ENCODE peak calls at places on chromosomes 7 and 10, in six cellular contexts. One of them, this sample, is unnamed.

GRCh38 chr10:71694567-71694968 is 25.0 kb downstream of the C10orf105 start:
- DNase-seq in K562: no peak
- DNase-seq in endothelial cell of umbilical vein: peak; percentile 11
- DNase-seq in breast epithelium: no peak
- DNase-seq in GM12878: peak; percentile 78
- DNase-seq in GM23338: no peak
- DNase-seq in this sample: peak; percentile 46

GRCh38 chr7:20329389-20330175 is 1.1 kb upstream of the ITGB8 start:
- DNase-seq in K562: peak; percentile 37
- DNase-seq in endothelial cell of umbilical vein: peak; percentile 84
- DNase-seq in breast epithelium: peak; percentile 70
- DNase-seq in GM12878: peak; percentile 76
- DNase-seq in GM23338: peak; percentile 90
- DNase-seq in this sample: peak; percentile 59

GRCh38 chr10:101780187-101780817 is 2.9 kb downstream of the NPM3 start:
- DNase-seq in K562: no peak
- DNase-seq in endothelial cell of umbilical vein: no peak
- DNase-seq in breast epithelium: no peak
- DNase-seq in GM12878: no peak
- DNase-seq in GM23338: peak; percentile 54
- DNase-seq in this sample: no peak

GRCh38 chr10:69864321-69864720 is 62.6 kb downstream of the COL13A1 start:
- DNase-seq in K562: no peak
- DNase-seq in endothelial cell of umbilical vein: peak; percentile 84
- DNase-seq in breast epithelium: no peak
- DNase-seq in GM12878: no peak
- DNase-seq in GM23338: no peak
- DNase-seq in this sample: no peak

GRCh38 chr7:57381581-57381980 is 68.4 kb upstream of the ZNF716 start:
- DNase-seq in K562: no peak
- DNase-seq in endothelial cell of umbilical vein: no peak
- DNase-seq in breast epithelium: no peak
- DNase-seq in GM12878: no peak
- DNase-seq in GM23338: no peak
- DNase-seq in this sample: no peak

GRCh38 chr10:67107670-67108069 is 181.8 kb downstream of the LRRTM3 start:
- DNase-seq in K562: no peak
- DNase-seq in endothelial cell of umbilical vein: no peak
- DNase-seq in breast epithelium: no peak
- DNase-seq in GM12878: no peak
- DNase-seq in GM23338: no peak
- DNase-seq in this sample: no peak

GRCh38 chr10:71090801-71091200 is 121.6 kb upstream of the UNC5B start:
- DNase-seq in K562: peak; percentile 6
- DNase-seq in endothelial cell of umbilical vein: no peak
- DNase-seq in breast epithelium: peak; percentile 2
- DNase-seq in GM12878: no peak
- DNase-seq in GM23338: no peak
- DNase-seq in this sample: peak; percentile 22

GRCh38 chr7:23232966-23233365 is 13.6 kb upstream of the GPNMB start:
- DNase-seq in K562: no peak
- DNase-seq in endothelial cell of umbilical vein: no peak
- DNase-seq in breast epithelium: no peak
- DNase-seq in GM12878: no peak
- DNase-seq in GM23338: peak; percentile 26
- DNase-seq in this sample: no peak

GRCh38 chr10:13690281-13690825 is 103.6 kb downstream of the PRPF18 start:
- DNase-seq in K562: no peak
- DNase-seq in endothelial cell of umbilical vein: no peak
- DNase-seq in breast epithelium: peak; percentile 32
- DNase-seq in GM12878: no peak
- DNase-seq in GM23338: peak; percentile 64
- DNase-seq in this sample: no peak

GRCh38 chr10:102241037-102241443 is 272 bp downstream of the PITX3 start:
- DNase-seq in K562: no peak
- DNase-seq in endothelial cell of umbilical vein: no peak
- DNase-seq in breast epithelium: no peak
- DNase-seq in GM12878: no peak
- DNase-seq in GM23338: no peak
- DNase-seq in this sample: no peak

GRCh38 chr7:105643384-105643783 is 62.1 kb upstream of the EFCAB10 start:
- DNase-seq in K562: peak; percentile 89
- DNase-seq in endothelial cell of umbilical vein: no peak
- DNase-seq in breast epithelium: no peak
- DNase-seq in GM12878: no peak
- DNase-seq in GM23338: peak; percentile 90
- DNase-seq in this sample: no peak

GRCh38 chr10:49153971-49154370 is 20.1 kb upstream of the FAM170B start:
- DNase-seq in K562: no peak
- DNase-seq in endothelial cell of umbilical vein: no peak
- DNase-seq in breast epithelium: no peak
- DNase-seq in GM12878: no peak
- DNase-seq in GM23338: no peak
- DNase-seq in this sample: no peak

GRCh38 chr10:49141541-49142332 is 7.9 kb upstream of the FAM170B start:
- DNase-seq in K562: no peak
- DNase-seq in endothelial cell of umbilical vein: no peak
- DNase-seq in breast epithelium: no peak
- DNase-seq in GM12878: no peak
- DNase-seq in GM23338: no peak
- DNase-seq in this sample: no peak

GRCh38 chr7:75924884-75925283 is 9.9 kb downstream of the POR start:
- DNase-seq in K562: no peak
- DNase-seq in endothelial cell of umbilical vein: no peak
- DNase-seq in breast epithelium: no peak
- DNase-seq in GM12878: no peak
- DNase-seq in GM23338: no peak
- DNase-seq in this sample: no peak

GRCh38 chr10:129339841-129340240 is 127.2 kb upstream of the MGMT start:
- DNase-seq in K562: no peak
- DNase-seq in endothelial cell of umbilical vein: no peak
- DNase-seq in breast epithelium: no peak
- DNase-seq in GM12878: no peak
- DNase-seq in GM23338: no peak
- DNase-seq in this sample: no peak

GRCh38 chr7:78472519-78472918 is 673.9 kb downstream of the PHTF2 start:
- DNase-seq in K562: no peak
- DNase-seq in endothelial cell of umbilical vein: no peak
- DNase-seq in breast epithelium: no peak
- DNase-seq in GM12878: no peak
- DNase-seq in GM23338: no peak
- DNase-seq in this sample: no peak

GRCh38 chr10:119326167-119326566 is 118.8 kb downstream of the GRK5 start:
- DNase-seq in K562: no peak
- DNase-seq in endothelial cell of umbilical vein: no peak
- DNase-seq in breast epithelium: no peak
- DNase-seq in GM12878: no peak
- DNase-seq in GM23338: no peak
- DNase-seq in this sample: no peak

GRCh38 chr10:63702107-63702506 is 180.9 kb downstream of the REEP3 start:
- DNase-seq in K562: no peak
- DNase-seq in endothelial cell of umbilical vein: no peak
- DNase-seq in breast epithelium: no peak
- DNase-seq in GM12878: no peak
- DNase-seq in GM23338: no peak
- DNase-seq in this sample: no peak

GRCh38 chr7:142760071-142760642 is 10.6 kb upstream of the PRSS2 start:
- DNase-seq in K562: no peak
- DNase-seq in endothelial cell of umbilical vein: no peak
- DNase-seq in breast epithelium: no peak
- DNase-seq in GM12878: no peak
- DNase-seq in GM23338: no peak
- DNase-seq in this sample: no peak

GRCh38 chr10:3781458-3782098 is 3.4 kb downstream of the KLF6 start:
- DNase-seq in K562: no peak
- DNase-seq in endothelial cell of umbilical vein: peak; percentile 49
- DNase-seq in breast epithelium: peak; percentile 54
- DNase-seq in GM12878: no peak
- DNase-seq in GM23338: no peak
- DNase-seq in this sample: peak; percentile 59

GRCh38 chr10:99548041-99548530 is 15.3 kb downstream of the NKX2-3 start:
- DNase-seq in K562: no peak
- DNase-seq in endothelial cell of umbilical vein: peak; percentile 47
- DNase-seq in breast epithelium: no peak
- DNase-seq in GM12878: no peak
- DNase-seq in GM23338: peak; percentile 71
- DNase-seq in this sample: no peak

GRCh38 chr7:38068461-38068860 is 109.6 kb upstream of the STARD3NL start:
- DNase-seq in K562: no peak
- DNase-seq in endothelial cell of umbilical vein: no peak
- DNase-seq in breast epithelium: no peak
- DNase-seq in GM12878: no peak
- DNase-seq in GM23338: no peak
- DNase-seq in this sample: no peak

GRCh38 chr7:47038621-47039020 is 543.3 kb downstream of the TNS3 start:
- DNase-seq in K562: no peak
- DNase-seq in endothelial cell of umbilical vein: peak; percentile 46
- DNase-seq in breast epithelium: no peak
- DNase-seq in GM12878: no peak
- DNase-seq in GM23338: peak; percentile 19
- DNase-seq in this sample: no peak

GRCh38 chr10:3948843-3949242 is 163.8 kb upstream of the KLF6 start:
- DNase-seq in K562: no peak
- DNase-seq in endothelial cell of umbilical vein: peak; percentile 83
- DNase-seq in breast epithelium: no peak
- DNase-seq in GM12878: no peak
- DNase-seq in GM23338: no peak
- DNase-seq in this sample: peak; percentile 54

DNA sequence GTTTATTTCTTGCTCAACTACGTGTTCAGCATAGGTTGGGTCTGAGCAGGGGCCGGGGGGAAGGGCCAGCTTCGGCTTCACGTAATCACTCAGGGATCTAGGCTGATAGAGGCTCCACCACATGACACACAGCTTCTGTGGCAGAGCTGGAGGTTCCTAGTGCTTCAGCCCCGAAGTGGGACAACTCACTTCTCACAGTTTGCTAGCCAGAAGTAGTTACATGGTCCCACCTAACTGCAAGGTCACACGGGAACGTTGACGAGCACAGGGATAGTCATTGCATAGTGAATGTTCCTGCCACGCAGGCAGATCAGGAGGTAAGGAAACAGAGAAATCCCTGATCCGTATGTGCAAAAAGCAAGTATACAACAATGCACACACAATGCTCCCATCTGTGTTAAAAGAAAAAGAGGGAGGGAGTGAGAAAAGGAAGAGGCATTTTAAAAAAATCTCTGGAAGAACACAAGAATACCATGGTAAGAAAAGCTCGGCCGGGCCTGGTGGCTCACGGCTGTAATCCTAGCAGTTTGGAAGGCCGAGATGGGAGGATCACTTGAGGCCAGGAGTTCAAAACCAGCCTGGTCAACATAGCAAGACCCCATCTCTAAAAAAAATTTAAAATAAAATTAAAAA is 16.9 kb downstream of the SMURF1 start:
- DNase-seq in K562: peak; percentile 41
- DNase-seq in endothelial cell of umbilical vein: no peak
- DNase-seq in breast epithelium: no peak
- DNase-seq in GM12878: no peak
- DNase-seq in GM23338: peak; percentile 34
- DNase-seq in this sample: peak; percentile 37
- TF ChIP-seq POLR2AphosphoS5 in K562: no peak
- TF ChIP-seq POLR2AphosphoS5 in endothelial cell of umbilical vein: no peak
- TF ChIP-seq POLR2AphosphoS5 in breast epithelium: no peak
- TF ChIP-seq POLR2AphosphoS5 in GM12878: no peak
- TF ChIP-seq POLR2AphosphoS5 in GM23338: no peak
- TF ChIP-seq POLR2AphosphoS5 in this sample: no peak

GRCh38 chr10:14837003-14837755 is 658 bp downstream of the CDNF start:
- DNase-seq in K562: no peak
- DNase-seq in endothelial cell of umbilical vein: no peak
- DNase-seq in breast epithelium: no peak
- DNase-seq in GM12878: no peak
- DNase-seq in GM23338: peak; percentile 16
- DNase-seq in this sample: no peak

GRCh38 chr10:14837756-14838581 is at the start of the genes CDNF, HSPA14 and MSANTD7:
- DNase-seq in K562: peak; percentile 94
- DNase-seq in endothelial cell of umbilical vein: peak; percentile 100
- DNase-seq in breast epithelium: peak; percentile 98
- DNase-seq in GM12878: peak; percentile 98
- DNase-seq in GM23338: peak; percentile 99
- DNase-seq in this sample: peak; percentile 100

GRCh38 chr10:14840178-14840577 is 2.1 kb downstream of the HSPA14 start:
- DNase-seq in K562: no peak
- DNase-seq in endothelial cell of umbilical vein: no peak
- DNase-seq in breast epithelium: no peak
- DNase-seq in GM12878: no peak
- DNase-seq in GM23338: no peak
- DNase-seq in this sample: no peak

GRCh38 chr10:14838582-14839304 is 637 bp downstream of the HSPA14 start:
- DNase-seq in K562: peak; percentile 74
- DNase-seq in endothelial cell of umbilical vein: peak; percentile 46
- DNase-seq in breast epithelium: peak; percentile 28
- DNase-seq in GM12878: no peak
- DNase-seq in GM23338: peak; percentile 83
- DNase-seq in this sample: peak; percentile 30

GRCh38 chr10:14839305-14839695 is 1.2 kb downstream of the HSPA14 start:
- DNase-seq in K562: no peak
- DNase-seq in endothelial cell of umbilical vein: no peak
- DNase-seq in breast epithelium: no peak
- DNase-seq in GM12878: no peak
- DNase-seq in GM23338: peak; percentile 6
- DNase-seq in this sample: no peak
- H3K27ac ChIP-seq in K562: peak overlapping the region; percentile 96
- H3K27ac ChIP-seq in endothelial cell of umbilical vein: peak overlapping the region; percentile 74
- H3K27ac ChIP-seq in breast epithelium: peak overlapping the region; percentile 96
- H3K27ac ChIP-seq in GM12878: peak overlapping the region; percentile 96
- H3K27ac ChIP-seq in GM23338: peak overlapping the region; percentile 96
- H3K27ac ChIP-seq in this sample: peak overlapping the region; percentile 98

GRCh38 chr7:1592299-1592842 is 22.5 kb upstream of the PSMG3 start:
- DNase-seq in K562: no peak
- DNase-seq in endothelial cell of umbilical vein: no peak
- DNase-seq in breast epithelium: no peak
- DNase-seq in GM12878: no peak
- DNase-seq in GM23338: no peak
- DNase-seq in this sample: no peak

GRCh38 chr7:1595027-1595426 is 25.2 kb upstream of the PSMG3 start:
- DNase-seq in K562: no peak
- DNase-seq in endothelial cell of umbilical vein: no peak
- DNase-seq in breast epithelium: no peak
- DNase-seq in GM12878: no peak
- DNase-seq in GM23338: no peak
- DNase-seq in this sample: no peak

GRCh38 chr7:1593904-1594421 is 24.1 kb upstream of the PSMG3 start:
- DNase-seq in K562: no peak
- DNase-seq in endothelial cell of umbilical vein: no peak
- DNase-seq in breast epithelium: no peak
- DNase-seq in GM12878: no peak
- DNase-seq in GM23338: no peak
- DNase-seq in this sample: no peak

GRCh38 chr7:1591876-1592275 is 22.0 kb upstream of the PSMG3 start:
- DNase-seq in K562: no peak
- DNase-seq in endothelial cell of umbilical vein: no peak
- DNase-seq in breast epithelium: no peak
- DNase-seq in GM12878: no peak
- DNase-seq in GM23338: no peak
- DNase-seq in this sample: no peak

GRCh38 chr7:1593091-1593866 is 23.4 kb upstream of the PSMG3 start:
- DNase-seq in K562: peak; percentile 54
- DNase-seq in endothelial cell of umbilical vein: no peak
- DNase-seq in breast epithelium: no peak
- DNase-seq in GM12878: no peak
- DNase-seq in GM23338: no peak
- DNase-seq in this sample: no peak
- H3K27me3 ChIP-seq in K562: peaks cover 51% of the 10 kb centered on the region
- H3K27me3 ChIP-seq in endothelial cell of umbilical vein: peaks cover 14% of the 10 kb centered on the region
- H3K27me3 ChIP-seq in breast epithelium: peaks cover 8% of the 10 kb centered on the region
- H3K27me3 ChIP-seq in GM12878: peaks cover 3% of the 10 kb centered on the region
- H3K27me3 ChIP-seq in GM23338: no peaks in the 10 kb centered on the region
- H3K27me3 ChIP-seq in this sample: no peaks in the 10 kb centered on the region

GRCh38 chr10:11164806-11165590 is 147.3 kb downstream of the CELF2 start:
- DNase-seq in K562: peak; percentile 53
- DNase-seq in endothelial cell of umbilical vein: peak; percentile 61
- DNase-seq in breast epithelium: no peak
- DNase-seq in GM12878: no peak
- DNase-seq in GM23338: peak; percentile 58
- DNase-seq in this sample: peak; percentile 52
- TF ChIP-seq POLR2AphosphoS5 in K562: peak; percentile 56
- TF ChIP-seq POLR2AphosphoS5 in endothelial cell of umbilical vein: no peak
- TF ChIP-seq POLR2AphosphoS5 in breast epithelium: peak; percentile 29
- TF ChIP-seq POLR2AphosphoS5 in GM12878: no peak
- TF ChIP-seq POLR2AphosphoS5 in GM23338: no peak
- TF ChIP-seq POLR2AphosphoS5 in this sample: peak; percentile 5